ENCODE peak calls at places on chromosomes 7 and 10, in five cellular contexts. S, E, M, T and W are unnamed samples.

GRCh38 chr7:128783143-128783799 is 7.7 kb upstream of the OPN1SW start:
- DNase-seq in S (peak), E (peak), M (peak), T (no peak), W (peak)

GRCh38 chr10:133279266-133279960 is 2.7 kb upstream of the ADAM8 start:
- DNase-seq in S (peak), E (no peak), M (peak), T (no peak), W (no peak)

GRCh38 chr10:30151581-30152389 is 92.4 kb upstream of the JCAD start:
- DNase-seq in S (peak), E (peak), M (peak), T (peak), W (no peak)

GRCh38 chr7:74082770-74083116 is 861 bp upstream of the LIMK1 start:
- DNase-seq in S (no peak), E (no peak), M (no peak), T (no peak), W (no peak)

GRCh38 chr7:70612811-70613210 is 519.1 kb upstream of the GALNT17 start:
- DNase-seq in S (no peak), E (no peak), M (no peak), T (no peak), W (no peak)

GRCh38 chr7:116231543-116232401 is 21.4 kb downstream of the TES start:
- DNase-seq in S (peak), E (no peak), M (peak), T (no peak), W (no peak)

GRCh38 chr10:64346391-64346790 is 825.2 kb downstream of the REEP3 start:
- DNase-seq in S (no peak), E (no peak), M (no peak), T (no peak), W (no peak)

GRCh38 chr10:113165643-113166042 is 215.6 kb downstream of the TCF7L2 start:
- DNase-seq in S (no peak), E (no peak), M (no peak), T (no peak), W (no peak)

GRCh38 chr10:112182808-112183328 is 697 bp downstream of the GPAM start:
- DNase-seq in S (no peak), E (peak), M (peak), T (no peak), W (no peak)

GRCh38 chr7:30790391-30790790 is 19.2 kb downstream of the MINDY4 start:
- DNase-seq in S (no peak), E (no peak), M (no peak), T (no peak), W (no peak)

GRCh38 chr10:127906548-127907377 is at the start of gene PTPRE:
- DNase-seq in S (peak), E (peak), M (peak), T (no peak), W (peak)
- TF ChIP-seq CTCF in S (peak), E (peak), M (peak), T (peak), W (peak)

GRCh38 chr7:114426380-114426779 is 11.8 kb downstream of the FOXP2 start:
- DNase-seq in S (no peak), E (no peak), M (no peak), T (no peak), W (no peak)

GRCh38 chr7:114426824-114427223 is 12.2 kb downstream of the FOXP2 start:
- DNase-seq in S (peak), E (peak), M (no peak), T (no peak), W (no peak)

GRCh38 chr7:114423218-114423496 is 8.5 kb downstream of the FOXP2 start:
- DNase-seq in S (no peak), E (no peak), M (no peak), T (no peak), W (no peak)

GRCh38 chr7:114419441-114420107 is 5.0 kb downstream of the FOXP2 start:
- DNase-seq in S (no peak), E (no peak), M (no peak), T (no peak), W (no peak)

GRCh38 chr7:114422478-114423217 is 8.0 kb downstream of the FOXP2 start:
- DNase-seq in S (peak), E (no peak), M (no peak), T (no peak), W (no peak)
- TF ChIP-seq CTCF in S (peak), E (peak), M (peak), T (no peak), W (peak)

GRCh38 chr10:86330778-86331763 is 35.5 kb downstream of the GRID1 start:
- DNase-seq in S (no peak), E (no peak), M (no peak), T (no peak), W (no peak)
- TF ChIP-seq CTCF in S (no peak), E (no peak), M (peak), T (no peak), W (no peak)

GRCh38 chr7:155208681-155209477 is 88.8 kb upstream of the INSIG1 start:
- DNase-seq in S (peak), E (no peak), M (no peak), T (no peak), W (no peak)
- TF ChIP-seq CTCF in S (no peak), E (no peak), M (no peak), T (no peak), W (no peak)

DNA sequence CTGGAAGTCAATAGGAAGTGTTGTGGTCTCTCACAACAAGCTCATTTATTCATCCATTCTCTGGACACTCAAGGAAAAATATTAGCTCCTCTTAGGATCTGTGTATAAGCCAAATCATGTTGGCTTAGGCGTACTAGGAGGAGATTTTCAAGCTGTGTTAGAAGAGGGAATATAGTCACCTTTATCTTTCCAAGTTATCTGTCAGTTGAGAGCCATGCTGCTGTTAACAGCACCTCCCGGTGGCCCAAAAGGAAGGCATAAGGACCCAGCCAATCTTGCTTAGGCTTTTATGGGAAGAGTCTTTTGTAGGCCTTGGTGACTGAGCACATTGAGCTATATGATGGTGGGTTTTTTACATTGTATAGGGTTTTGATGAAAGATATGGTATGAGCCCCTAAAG is 220.0 kb downstream of the LRMDA start:
- DNase-seq in S (peak), E (peak), M (peak), T (no peak), W (no peak)
- TF ChIP-seq CTCF in S (no peak), E (peak), M (peak), T (no peak), W (peak)